ENCODE peak calls at places on chromosomes 2 and 18, in six cellular contexts. B, W, F, P, R and U are unnamed samples.
A peak's percentile ranks its signal among the peaks of the same experiment; 100 is the strongest.

GRCh38 chr2:54578668-54579045 is 122.5 kb downstream of the SPTBN1 start:
- DNase-seq in B (no peak), W (no peak), F (no peak), R (no peak), P (no peak), U (no peak)

GRCh38 chr2:231918501-231919330 is 7.5 kb downstream of the NPPC start:
- DNase-seq in F (no peak), R (no peak), B (no peak), P (no peak), W (no peak), U (no peak)

GRCh38 chr2:48483916-48484315 is 46.0 kb upstream of the STON1 start:
- DNase-seq in B (no peak), W (no peak), F (no peak), R (no peak), P (peak; percentile 84), U (peak; percentile 70)

GRCh38 chr2:46297546-46298271 is 502 bp downstream of the EPAS1 start:
- DNase-seq in P (no peak), B (peak; percentile 31), R (peak; percentile 72), F (peak; percentile 81), W (peak; percentile 75), U (no peak)

GRCh38 chr18:25223211-25223610 is 128.8 kb downstream of the ZNF521 start:
- DNase-seq in R (no peak), P (no peak), B (no peak), F (no peak), W (no peak), U (no peak)

GRCh38 chr2:84879595-84880394 is 1.1 kb downstream of the TRABD2A start:
- DNase-seq in W (no peak), F (no peak), B (peak; percentile 63), R (no peak), P (no peak), U (no peak)

GRCh38 chr2:172965433-172965832 is 110.2 kb upstream of the MAP3K20 start:
- DNase-seq in P (no peak), W (no peak), F (no peak), B (no peak), R (no peak), U (no peak)

GRCh38 chr2:239054921-239055320 is 207.0 kb downstream of the TWIST2 start:
- DNase-seq in R (no peak), F (no peak), B (no peak), P (no peak), W (no peak), U (no peak)

GRCh38 chr2:223674998-223675609 is 72.9 kb upstream of the SCG2 start:
- DNase-seq in F (peak; percentile 69), W (peak; percentile 39), R (no peak), B (peak; percentile 31), P (peak; percentile 65), U (peak; percentile 72)

GRCh38 chr18:79434611-79435010 is 38.9 kb downstream of the NFATC1 start:
- DNase-seq in R (no peak), P (no peak), W (no peak), F (no peak), B (no peak), U (no peak)

GRCh38 chr18:43571078-43571689 is 293.9 kb upstream of the SYT4 start:
- DNase-seq in P (peak; percentile 67), B (peak; percentile 9), R (peak; percentile 25), F (peak; percentile 42), W (peak; percentile 58), U (peak; percentile 71)

GRCh38 chr2:159211447-159212396 is 74.8 kb downstream of the WDSUB1 start:
- DNase-seq in B (peak; percentile 11), W (no peak), R (no peak), F (no peak), P (no peak), U (no peak)

GRCh38 chr2:152054593-152054992 is 44.3 kb downstream of the CACNB4 start:
- DNase-seq in R (no peak), F (no peak), B (peak; percentile 83), W (peak; percentile 82), P (peak; percentile 61), U (peak; percentile 87)